ENCODE peak calls at places on chromosomes 12 and 14, in four cellular contexts. A is tibial nerve, H is HT1080, G is body of pancreas. Q is an unnamed sample.

GRCh38 chr12:8696402-8697100 is 1.2 kb upstream of the RIMKLB start:
- DNase-seq in A (no peak), H (no peak), G (no peak), Q (no peak)

GRCh38 chr14:22848391-22849164 is 12.2 kb downstream of the MMP14 start:
- DNase-seq in A (peak; percentile 70), H (peak; percentile 93), G (peak; percentile 40), Q (no peak)

GRCh38 chr14:36442824-36443241 is 77.2 kb downstream of the NKX2-1 start:
- DNase-seq in A (no peak), H (no peak), G (no peak), Q (no peak)

GRCh38 chr14:91890291-91890749 is 23.0 kb upstream of the TC2N start:
- DNase-seq in A (no peak), H (no peak), G (peak; percentile 75), Q (peak; percentile 25)

GRCh38 chr14:54175298-54175942 is 218.8 kb upstream of the BMP4 start:
- DNase-seq in A (peak; percentile 86), H (peak; percentile 71), G (peak; percentile 69), Q (peak; percentile 55)

GRCh38 chr12:15707516-15708199 is 81.5 kb downstream of the EPS8 start:
- DNase-seq in A (no peak), H (no peak), G (no peak), Q (no peak)

GRCh38 chr14:32201196-32201815 is 539 bp upstream of the RNU6-7 start:
- DNase-seq in A (peak; percentile 63), H (peak; percentile 72), G (peak; percentile 89), Q (peak; percentile 96)

GRCh38 chr12:105322070-105322469 is 8.4 kb upstream of the C12orf75 start:
- DNase-seq in A (no peak), H (no peak), G (no peak), Q (no peak)

GRCh38 chr12:96190403-96191170 is 3.6 kb upstream of the ELK3 start:
- DNase-seq in A (no peak), H (no peak), G (no peak), Q (no peak)

GRCh38 chr12:114976959-114977358 is 293.0 kb upstream of the TBX3 start:
- DNase-seq in A (no peak), H (peak; percentile 69), G (no peak), Q (no peak)

GRCh38 chr12:89280833-89281533 is 71.3 kb downstream of the DUSP6 start:
- DNase-seq in A (no peak), H (peak; percentile 30), G (no peak), Q (no peak)

GRCh38 chr14:106174206-106174605 is 647.8 kb downstream of the TMEM121 start:
- DNase-seq in A (no peak), H (no peak), G (peak; percentile 12), Q (no peak)

GRCh38 chr12:46627686-46628085 is 198.1 kb downstream of the SLC38A4 start:
- DNase-seq in A (no peak), H (no peak), G (no peak), Q (no peak)

GRCh38 chr14:25033358-25033757 is 16.6 kb downstream of the STXBP6 start:
- DNase-seq in A (no peak), H (no peak), G (no peak), Q (no peak)

GRCh38 chr12:53074999-53075370 is 4.2 kb downstream of the SPRYD3 start:
- DNase-seq in A (no peak), H (no peak), G (no peak), Q (no peak)

GRCh38 chr12:104526751-104527150 is 70.0 kb downstream of the CHST11 start:
- DNase-seq in A (no peak), H (no peak), G (no peak), Q (no peak)

GRCh38 chr12:92446082-92446460 is 256.7 kb upstream of the PLEKHG7 start:
- DNase-seq in A (no peak), H (no peak), G (no peak), Q (no peak)

GRCh38 chr14:77355811-77356210 is 21.1 kb downstream of the TMED8 start:
- DNase-seq in A (no peak), H (peak; percentile 24), G (no peak), Q (no peak)

GRCh38 chr14:33376510-33376909 is 437.8 kb downstream of the NPAS3 start:
- DNase-seq in A (no peak), H (no peak), G (no peak), Q (no peak)

GRCh38 chr14:100532916-100533630 is 54.1 kb downstream of the BEGAIN start:
- DNase-seq in A (peak; percentile 51), H (no peak), G (peak; percentile 94), Q (no peak)

GRCh38 chr12:131928080-131928764 is 854 bp upstream of the PUS1 start:
- DNase-seq in A (no peak), H (no peak), G (no peak), Q (peak; percentile 61)

GRCh38 chr14:71103662-71104484 is 196.6 kb downstream of the PCNX1 start:
- DNase-seq in A (peak; percentile 59), H (peak; percentile 50), G (peak; percentile 33), Q (peak; percentile 25)

GRCh38 chr12:118946256-118946655 is 35.1 kb upstream of the SRRM4 start:
- DNase-seq in A (no peak), H (no peak), G (no peak), Q (no peak)

GRCh38 chr12:106133136-106134087 is 5.3 kb downstream of the NUAK1 start:
- DNase-seq in A (no peak), H (peak; percentile 66), G (no peak), Q (no peak)

GRCh38 chr14:100555436-100556067 is 31.7 kb downstream of the BEGAIN start:
- DNase-seq in A (no peak), H (no peak), G (no peak), Q (no peak)

GRCh38 chr12:12803186-12803585 is 10.0 kb upstream of the DDX47 start:
- DNase-seq in A (peak; percentile 44), H (peak; percentile 95), G (peak; percentile 86), Q (no peak)

GRCh38 chr12:7009512-7009911 is 8.8 kb downstream of the LPCAT3 start:
- DNase-seq in A (no peak), H (no peak), G (no peak), Q (no peak)